ENCODE peak calls at places on chromosomes 13 and 19, in six cellular contexts. Z is HT-29; D is stimulated activated CD4-positive, alpha-beta T cell treated with anti-CD3 and anti-CD28 coated beads, Interleukin-1b, Interleukin-23, amount 100 ng/mL, for 24 hours; G is right cardiac atrium; Q is posterior cingulate gyrus; X is iris pigment epithelial cell. P is an unnamed sample.
A peak's percentile ranks its signal among the peaks of the same experiment; 100 is the strongest.

GRCh38 chr19:33580645-33581037 is 41.1 kb upstream of the CHST8 start:
- DNase-seq in G (no peak), Z (no peak), D (no peak), X (no peak), Q (no peak), P (no peak)

GRCh38 chr13:51881296-51881695 is 19.5 kb downstream of the CCDC70 start:
- DNase-seq in Z (no peak), Q (no peak), D (no peak), X (no peak), G (no peak), P (no peak)

GRCh38 chr19:19466201-19466600 is 49.1 kb downstream of the TSSK6 start:
- DNase-seq in X (no peak), Z (no peak), D (no peak), G (no peak), Q (no peak), P (no peak)

GRCh38 chr19:56119585-56119978 is 1.5 kb downstream of the ZNF787 start:
- DNase-seq in X (peak; percentile 78), G (peak; percentile 72), D (no peak), Q (no peak), Z (no peak), P (peak; percentile 71)

GRCh38 chr13:23992722-23993438 is 95.6 kb upstream of the C1QTNF9B start:
- DNase-seq in D (no peak), Z (no peak), G (peak; percentile 11), X (no peak), Q (peak; percentile 69), P (no peak)

GRCh38 chr19:44582581-44583265 is 30.6 kb upstream of the IGSF23 start:
- DNase-seq in D (no peak), Z (peak; percentile 52), Q (no peak), G (no peak), X (no peak), P (no peak)

GRCh38 chr19:39997595-39998216 is 846 bp downstream of the ZNF546 start:
- DNase-seq in G (no peak), Z (no peak), D (no peak), Q (no peak), X (peak; percentile 28), P (no peak)

GRCh38 chr19:45455707-45456499 is 11.9 kb upstream of the FOSB start:
- DNase-seq in G (peak; percentile 93), X (peak; percentile 100), Z (peak; percentile 99), Q (no peak), D (no peak), P (peak; percentile 97)

GRCh38 chr13:75357576-75358295 is 124.2 kb downstream of the TBC1D4 start:
- DNase-seq in X (peak; percentile 84), Z (peak; percentile 85), D (no peak), G (peak; percentile 45), Q (no peak), P (no peak)

GRCh38 chr19:53328967-53329366 is 4.6 kb upstream of the ZNF845 start:
- DNase-seq in G (peak; percentile 89), Q (no peak), Z (no peak), X (peak; percentile 16), D (no peak), P (peak; percentile 47)

GRCh38 chr19:46388311-46389095 is 24.9 kb downstream of the CCDC8 start:
- DNase-seq in Z (no peak), X (no peak), Q (no peak), D (no peak), G (peak; percentile 43), P (no peak)

P was measured in left colon.